ENCODE peak calls at places on chromosomes 16 and 17, in seven cellular contexts. A is cardiac muscle cell; P is AG08395; E is iPS DF 6.9; S is OCI-LY7; F is CD4-positive, alpha-beta T cell; Q is HuH-7.5. I is an unnamed sample.

GRCh38 chr16:82655315-82655714 is 28.5 kb downstream of the CDH13 start:
- DNase-seq in A (peak), P (peak), E (no peak), S (no peak), F (peak), Q (no peak), I (no peak)

GRCh38 chr17:8421571-8421970 is 14.1 kb upstream of the NDEL1 start:
- DNase-seq in A (no peak), P (no peak), E (no peak), S (no peak), F (no peak), Q (no peak), I (no peak)

GRCh38 chr17:37067555-37068111 is 118.9 kb downstream of the AATF start:
- DNase-seq in A (peak), P (peak), E (no peak), S (no peak), F (no peak), Q (no peak), I (peak)

GRCh38 chr16:16141141-16141540 is 82.2 kb downstream of the ABCC6 start:
- DNase-seq in A (no peak), P (no peak), E (no peak), S (no peak), F (no peak), Q (no peak), I (no peak)

GRCh38 chr17:17682737-17683675 is 1.7 kb downstream of the RAI1 start:
- DNase-seq in A (peak), P (peak), E (no peak), S (peak), F (peak), Q (no peak), I (peak)

GRCh38 chr16:50151744-50152143 is 1.4 kb upstream of the TENT4B start:
- DNase-seq in A (no peak), P (no peak), E (no peak), S (no peak), F (no peak), Q (no peak), I (no peak)

GRCh38 chr16:87780385-87780989 is 14.7 kb upstream of the KLHDC4 start:
- DNase-seq in A (peak), P (no peak), E (no peak), S (peak), F (no peak), Q (no peak), I (no peak)

GRCh38 chr17:34126965-34127364 is 128.1 kb upstream of the CCL2 start:
- DNase-seq in A (no peak), P (no peak), E (no peak), S (no peak), F (no peak), Q (no peak), I (no peak)

GRCh38 chr17:45687594-45687993 is 96.5 kb upstream of the CRHR1 start:
- DNase-seq in A (no peak), P (no peak), E (no peak), S (no peak), F (no peak), Q (no peak), I (no peak)

GRCh38 chr17:29584452-29585079 is 4.9 kb downstream of the GIT1 start:
- DNase-seq in A (no peak), P (no peak), E (no peak), S (peak), F (no peak), Q (no peak), I (no peak)

GRCh38 chr16:87201052-87201451 is 116.1 kb downstream of the C16orf95 start:
- DNase-seq in A (peak), P (peak), E (no peak), S (no peak), F (no peak), Q (no peak), I (peak)

GRCh38 chr16:86604436-86605220 is 26.3 kb downstream of the FOXL1 start:
- DNase-seq in A (no peak), P (no peak), E (no peak), S (peak), F (peak), Q (no peak), I (no peak)

GRCh38 chr17:47401100-47401499 is 77.3 kb downstream of the EFCAB13 start:
- DNase-seq in A (no peak), P (no peak), E (no peak), S (no peak), F (no peak), Q (no peak), I (no peak)

GRCh38 chr17:38868968-38869646 is 751 bp upstream of the LASP1 start:
- DNase-seq in A (peak), P (peak), E (no peak), S (peak), F (peak), Q (peak), I (peak)

GRCh38 chr17:68777243-68777855 is 176.2 kb upstream of the FAM20A start:
- DNase-seq in A (peak), P (peak), E (no peak), S (peak), F (no peak), Q (no peak), I (no peak)

GRCh38 chr17:74872313-74873035 is at the start of gene FDXR:
- DNase-seq in A (no peak), P (no peak), E (no peak), S (no peak), F (no peak), Q (no peak), I (no peak)

GRCh38 chr16:83253526-83253925 is 554.3 kb upstream of the HSBP1 start:
- DNase-seq in A (no peak), P (no peak), E (no peak), S (no peak), F (no peak), Q (no peak), I (no peak)

GRCh38 chr17:8264836-8265542 is 15.9 kb downstream of the PFAS start:
- DNase-seq in A (no peak), P (no peak), E (no peak), S (no peak), F (no peak), Q (no peak), I (no peak)

GRCh38 chr16:69772560-69773254 is 10.6 kb downstream of the WWP2 start:
- DNase-seq in A (peak), P (peak), E (no peak), S (no peak), F (no peak), Q (no peak), I (no peak)

GRCh38 chr16:88596477-88596876 is 26.3 kb downstream of the ZC3H18 start:
- DNase-seq in A (peak), P (no peak), E (no peak), S (no peak), F (no peak), Q (no peak), I (no peak)

GRCh38 chr16:56038564-56039098 is 152.7 kb upstream of the GNAO1 start:
- DNase-seq in A (no peak), P (no peak), E (no peak), S (no peak), F (no peak), Q (no peak), I (no peak)

GRCh38 chr17:76833034-76833689 is 35.0 kb upstream of the MGAT5B start:
- DNase-seq in A (no peak), P (no peak), E (no peak), S (no peak), F (no peak), Q (no peak), I (no peak)

GRCh38 chr16:14002416-14002815 is 68.7 kb upstream of the MRTFB start:
- DNase-seq in A (no peak), P (no peak), E (no peak), S (no peak), F (no peak), Q (no peak), I (no peak)

GRCh38 chr16:20774703-20775362 is 11.0 kb downstream of the ACSM3 start:
- DNase-seq in A (peak), P (peak), E (peak), S (peak), F (peak), Q (peak), I (no peak)

I was measured in HS-5.